ENCODE peak calls at places on chromosomes 2 and 18, in six cellular contexts. B, I, C, N, P and J are unnamed samples.

GRCh38 chr18:13661051-13661778 is 65.1 kb downstream of the FAM210A start:
- DNase-seq in B (no peak), I (no peak), C (no peak), N (no peak), P (no peak), J (no peak)

GRCh38 chr2:95291222-95291621 is 5.9 kb upstream of the KCNIP3 start:
- DNase-seq in B (no peak), I (no peak), C (no peak), N (no peak), P (no peak), J (no peak)

GRCh38 chr2:66433695-66433944 is 1.3 kb upstream of the MEIS1 start:
- DNase-seq in B (no peak), I (no peak), C (no peak), N (no peak), P (no peak), J (no peak)

GRCh38 chr18:34320267-34320666 is 95.6 kb upstream of the NOL4 start:
- DNase-seq in B (no peak), I (no peak), C (no peak), N (no peak), P (no peak), J (no peak)

GRCh38 chr18:36186461-36187137 is 698 bp upstream of the MOCOS start:
- DNase-seq in B (no peak), I (no peak), C (no peak), N (peak), P (peak), J (no peak)

GRCh38 chr2:43838560-43839267 is at the start of the genes ABCG5 and ABCG8:
- DNase-seq in B (no peak), I (no peak), C (no peak), N (no peak), P (no peak), J (no peak)

GRCh38 chr2:163119964-163120363 is 281.4 kb upstream of the KCNH7 start:
- DNase-seq in B (no peak), I (no peak), C (no peak), N (no peak), P (no peak), J (no peak)

GRCh38 chr18:61635901-61636528 is 256.8 kb downstream of the RNF152 start:
- DNase-seq in B (no peak), I (peak), C (no peak), N (peak), P (peak), J (peak)

GRCh38 chr2:101616411-101616810 is 81.1 kb upstream of the MAP4K4 start:
- DNase-seq in B (peak), I (no peak), C (no peak), N (peak), P (peak), J (no peak)

GRCh38 chr18:58522157-58522556 is 106.7 kb downstream of the ALPK2 start:
- DNase-seq in B (no peak), I (no peak), C (no peak), N (no peak), P (no peak), J (no peak)

GRCh38 chr2:43831438-43832294 is 7.0 kb downstream of the ABCG5 start:
- DNase-seq in B (no peak), I (no peak), C (no peak), N (no peak), P (no peak), J (no peak)

GRCh38 chr2:9897331-9897737 is 54.1 kb downstream of the TAF1B start:
- DNase-seq in B (peak), I (no peak), C (no peak), N (peak), P (peak), J (no peak)

GRCh38 chr2:8546319-8547283 is 135.3 kb upstream of the ID2 start:
- DNase-seq in B (no peak), I (no peak), C (no peak), N (peak), P (no peak), J (no peak)

GRCh38 chr2:28521663-28522062 is 25.8 kb downstream of the PLB1 start:
- DNase-seq in B (no peak), I (no peak), C (no peak), N (no peak), P (no peak), J (no peak)

GRCh38 chr2:198615972-198616371 is 811.6 kb downstream of the PLCL1 start:
- DNase-seq in B (no peak), I (no peak), C (no peak), N (no peak), P (peak), J (no peak)

GRCh38 chr2:99949963-99950362 is 192.4 kb downstream of the AFF3 start:
- DNase-seq in B (no peak), I (no peak), C (no peak), N (no peak), P (no peak), J (no peak)

GRCh38 chr2:223669453-223670225 is 67.5 kb upstream of the SCG2 start:
- DNase-seq in B (no peak), I (no peak), C (no peak), N (no peak), P (peak), J (no peak)

DNA sequence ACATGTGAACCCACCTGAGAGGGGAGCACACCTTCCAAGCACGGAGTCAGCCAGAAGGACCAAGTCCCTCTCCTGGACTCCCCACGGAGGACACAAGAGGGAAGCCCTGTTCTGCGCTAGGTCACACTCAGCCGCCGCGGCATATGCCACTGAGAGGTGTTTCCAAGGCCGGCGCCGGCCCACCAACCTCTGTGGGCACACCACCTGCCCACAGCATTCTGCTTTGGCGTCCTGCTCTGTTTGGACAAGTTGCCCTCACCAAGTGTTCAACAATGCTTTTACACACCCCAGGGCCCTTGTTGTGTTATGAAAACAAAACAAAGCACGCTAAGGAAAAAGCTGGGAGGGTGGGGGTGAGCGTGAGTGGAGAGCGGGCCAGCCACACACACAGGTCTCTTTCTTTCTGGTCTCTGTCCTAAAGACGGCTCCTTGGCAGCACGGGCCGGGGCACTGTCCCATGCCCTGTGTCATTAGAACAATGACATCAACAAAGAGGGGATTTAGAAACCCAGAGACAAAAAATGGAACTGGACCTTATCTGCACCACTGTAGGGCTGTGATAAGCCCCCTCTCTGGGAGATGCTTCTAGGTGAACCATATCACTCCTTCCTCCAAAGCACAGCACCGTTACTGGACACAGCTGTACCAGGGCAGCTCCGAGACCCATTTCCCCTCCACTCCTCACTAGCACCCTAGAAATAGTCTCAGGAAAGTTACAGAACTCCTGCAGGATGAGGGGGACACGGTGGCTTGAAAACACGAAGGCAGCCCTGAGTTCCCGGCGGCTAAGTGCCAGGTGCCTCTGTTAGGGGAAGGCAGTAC is 17.0 kb downstream of the SMAD7 start:
- DNase-seq in B (no peak), I (peak), C (no peak), N (no peak), P (no peak), J (no peak)
- H3K4me3 ChIP-seq in B (no peak), I (peak), C (no peak), N (peak), P (no peak), J (no peak)

GRCh38 chr2:37825586-37825985 is 99.5 kb upstream of the RMDN2 start:
- DNase-seq in B (no peak), I (no peak), C (no peak), N (no peak), P (no peak), J (no peak)
- H3K4me3 ChIP-seq in B (no peak), I (no peak), C (no peak), N (no peak), P (no peak), J (no peak)

GRCh38 chr2:182866095-182866460 is 359 bp downstream of the FRZB start:
- DNase-seq in B (no peak), I (no peak), C (no peak), N (no peak), P (peak), J (no peak)
- H3K4me3 ChIP-seq in B (peak), I (no peak), C (peak), N (peak), P (peak), J (no peak)

GRCh38 chr18:76747676-76748075 is 74.7 kb upstream of the ZNF236 start:
- DNase-seq in B (no peak), I (no peak), C (no peak), N (no peak), P (no peak), J (no peak)
- H3K4me3 ChIP-seq in B (no peak), I (no peak), C (no peak), N (no peak), P (no peak), J (no peak)

GRCh38 chr2:149104221-149104620 is 65.7 kb downstream of the LYPD6B start:
- DNase-seq in B (no peak), I (no peak), C (no peak), N (no peak), P (no peak), J (no peak)

GRCh38 chr2:149099298-149099697 is 60.8 kb downstream of the LYPD6B start:
- DNase-seq in B (no peak), I (no peak), C (no peak), N (no peak), P (no peak), J (no peak)

GRCh38 chr2:149098722-149099121 is 60.2 kb downstream of the LYPD6B start:
- DNase-seq in B (peak), I (no peak), C (no peak), N (no peak), P (peak), J (no peak)

GRCh38 chr2:149100739-149101699 is 62.5 kb downstream of the LYPD6B start:
- DNase-seq in B (no peak), I (no peak), C (no peak), N (no peak), P (no peak), J (no peak)

GRCh38 chr2:149101818-149102217 is 63.3 kb downstream of the LYPD6B start:
- DNase-seq in B (no peak), I (no peak), C (no peak), N (no peak), P (no peak), J (no peak)
- H3K4me3 ChIP-seq in B (no peak), I (no peak), C (no peak), N (no peak), P (no peak), J (no peak)

GRCh38 chr2:120221616-120222015 is 1.6 kb downstream of the TMEM185B start:
- DNase-seq in B (no peak), I (no peak), C (no peak), N (no peak), P (no peak), J (no peak)
- H3K4me3 ChIP-seq in B (no peak), I (no peak), C (no peak), N (peak), P (no peak), J (no peak)

DNA sequence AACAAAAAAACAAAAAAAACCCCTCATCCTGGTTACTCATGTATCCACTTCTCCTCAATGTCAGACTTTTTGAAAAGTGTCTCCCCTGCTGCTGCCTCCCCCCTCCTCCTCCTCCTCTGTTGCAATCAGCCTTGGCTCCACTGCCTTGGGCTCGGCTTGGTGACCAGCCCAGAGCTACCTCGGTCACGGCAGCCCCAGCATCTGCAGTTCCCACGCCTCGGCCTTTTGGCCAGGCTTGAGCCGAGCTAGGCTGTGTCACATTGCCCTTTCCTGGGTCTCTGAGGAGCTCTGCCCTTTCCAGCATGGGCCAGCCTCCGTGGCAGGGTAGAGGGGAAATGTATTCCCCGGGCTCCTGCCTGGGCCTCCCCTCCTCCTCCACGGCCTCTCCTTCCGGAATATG is 22.7 kb upstream of the INHBB start:
- DNase-seq in B (peak), I (no peak), C (no peak), N (peak), P (peak), J (no peak)
- H3K4me3 ChIP-seq in B (no peak), I (no peak), C (no peak), N (no peak), P (no peak), J (no peak)

DNA sequence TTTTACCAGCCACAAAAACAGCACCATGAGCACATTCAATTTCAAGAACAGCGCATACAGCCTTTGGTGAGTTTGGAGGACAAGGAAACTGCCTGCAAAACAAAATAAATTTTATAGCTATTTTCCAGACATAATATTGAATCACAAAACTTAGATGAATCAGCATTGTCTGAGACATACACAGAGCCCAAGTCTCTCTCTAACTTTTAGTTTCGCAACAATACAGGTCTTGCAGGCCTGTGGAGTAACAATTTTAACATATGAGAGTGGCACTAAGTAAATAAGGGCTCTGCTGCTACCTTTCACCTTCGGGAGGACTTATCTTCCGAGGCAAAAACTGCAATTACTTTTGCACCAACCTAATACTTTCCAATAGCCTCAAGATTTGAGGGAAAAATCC is 56.1 kb upstream of the PEX13 start:
- DNase-seq in B (peak), I (no peak), C (no peak), N (no peak), P (peak), J (no peak)
- H3K4me3 ChIP-seq in B (no peak), I (no peak), C (no peak), N (no peak), P (no peak), J (no peak)